ENCODE peak calls at places on chromosomes 16 and 17, in seven cellular contexts. G is AG08396, Q is non-pigmented ciliary epithelial cell, Y is fibroblast of pulmonary artery, M is small intestine, B is EL, K is AML-193. D is an unnamed sample.
A peak's percentile ranks its signal among the peaks of the same experiment; 100 is the strongest.

GRCh38 chr17:44353656-44354331 is 8.7 kb downstream of the GRN start:
- DNase-seq in K (no peak), Q (no peak), B (peak; percentile 31), Y (no peak), M (peak; percentile 20), G (no peak), D (peak; percentile 28)

GRCh38 chr17:29592850-29593545 is at the start of gene ANKRD13B:
- DNase-seq in Q (no peak), G (peak; percentile 55), K (no peak), Y (no peak), B (peak; percentile 32), M (no peak), D (no peak)

GRCh38 chr17:4573682-4574081 is 10.6 kb upstream of the SMTNL2 start:
- DNase-seq in G (no peak), B (no peak), Y (no peak), K (no peak), Q (no peak), M (no peak), D (peak; percentile 39)

GRCh38 chr17:58338907-58339774 is 10.5 kb upstream of the TSPOAP1 start:
- DNase-seq in G (peak; percentile 80), K (peak; percentile 94), M (no peak), Y (peak; percentile 60), B (peak; percentile 92), Q (peak; percentile 45), D (peak; percentile 64)

GRCh38 chr16:87064731-87065720 is 252.2 kb downstream of the C16orf95 start:
- DNase-seq in K (peak; percentile 33), G (no peak), M (no peak), B (no peak), Y (no peak), Q (no peak), D (no peak)

GRCh38 chr17:63941751-63942150 is 9.6 kb upstream of the CD79B start:
- DNase-seq in M (no peak), K (no peak), G (no peak), B (no peak), Y (no peak), Q (no peak), D (no peak)

GRCh38 chr17:39543669-39544068 is 64.1 kb downstream of the NEUROD2 start:
- DNase-seq in G (no peak), Q (no peak), K (no peak), Y (no peak), B (no peak), M (peak; percentile 62), D (no peak)

GRCh38 chr17:7651097-7651958 is 602 bp downstream of the ATP1B2 start:
- DNase-seq in Y (no peak), K (no peak), Q (no peak), M (no peak), G (no peak), B (no peak), D (no peak)

GRCh38 chr17:76404976-76405563 is 20.7 kb downstream of the SPHK1 start:
- DNase-seq in M (no peak), G (no peak), Y (no peak), Q (no peak), B (no peak), K (no peak), D (no peak)

GRCh38 chr16:15906439-15906838 is 18.0 kb upstream of the CEP20 start:
- DNase-seq in Y (no peak), Q (no peak), K (no peak), G (no peak), M (no peak), B (no peak), D (no peak)